ENCODE peak calls at places on chromosomes 5 and 9, in four cellular contexts. K is K562, W is HCT116, Z is HepG2. E is an unnamed sample.

GRCh38 chr5:177588413-177588909 is 3.5 kb upstream of the TMED9 start:
- DNase-seq in K (peak), W (no peak), Z (peak), E (no peak)

GRCh38 chr9:93592389-93593021 is 16.1 kb downstream of the PHF2 start:
- DNase-seq in K (no peak), W (peak), Z (peak), E (no peak)

GRCh38 chr5:111143910-111144309 is 51.8 kb downstream of the WDR36 start:
- DNase-seq in K (no peak), W (no peak), Z (no peak), E (no peak)

GRCh38 chr5:176725521-176725920 is 78.2 kb downstream of the TSPAN17 start:
- DNase-seq in K (no peak), W (no peak), Z (no peak), E (no peak)

GRCh38 chr5:94517490-94518108 is 100.8 kb downstream of the KIAA0825 start:
- DNase-seq in K (no peak), W (no peak), Z (no peak), E (no peak)

GRCh38 chr5:60076746-60077145 is 183.2 kb upstream of the PDE4D start:
- DNase-seq in K (no peak), W (no peak), Z (no peak), E (no peak)

GRCh38 chr9:114995681-114996221 is 65.4 kb upstream of the TNFSF8 start:
- DNase-seq in K (no peak), W (no peak), Z (no peak), E (no peak)

GRCh38 chr9:15482146-15482545 is 28.6 kb downstream of the PSIP1 start:
- DNase-seq in K (no peak), W (no peak), Z (no peak), E (no peak)

GRCh38 chr5:90264930-90265857 is 144.4 kb downstream of the CETN3 start:
- DNase-seq in K (peak), W (peak), Z (peak), E (peak)

GRCh38 chr5:90606539-90606938 is 47.9 kb downstream of the ADGRV1 start:
- DNase-seq in K (peak), W (peak), Z (peak), E (no peak)

GRCh38 chr5:84403773-84404172 is 19.1 kb upstream of the EDIL3 start:
- DNase-seq in K (no peak), W (peak), Z (no peak), E (peak)

GRCh38 chr9:104808030-104808614 is 44.2 kb downstream of the NIPSNAP3B start:
- DNase-seq in K (no peak), W (no peak), Z (no peak), E (no peak)

GRCh38 chr5:74641778-74642542 is 1.4 kb upstream of the ENC1 start:
- DNase-seq in K (peak), W (peak), Z (peak), E (peak)

GRCh38 chr5:132327278-132327959 is 33.2 kb downstream of the SLC22A4 start:
- DNase-seq in K (no peak), W (no peak), Z (no peak), E (no peak)

GRCh38 chr9:114470581-114470980 is 34.7 kb downstream of the WHRN start:
- DNase-seq in K (no peak), W (no peak), Z (no peak), E (no peak)

GRCh38 chr9:2621678-2622360 is at the start of gene VLDLR:
- DNase-seq in K (peak), W (no peak), Z (no peak), E (no peak)

GRCh38 chr9:136501686-136502085 is 18.8 kb upstream of the SEC16A start:
- DNase-seq in K (no peak), W (no peak), Z (no peak), E (no peak)
- H3K4me3 ChIP-seq in K (no peak), W (no peak), Z (no peak), E (no peak)

GRCh38 chr9:116144038-116144437 is 9.6 kb upstream of the PAPPA start:
- DNase-seq in K (no peak), W (no peak), Z (no peak), E (no peak)
- TF ChIP-seq TCF7L2 in K (no peak), W (no peak), Z (no peak), E (no peak)

DNA sequence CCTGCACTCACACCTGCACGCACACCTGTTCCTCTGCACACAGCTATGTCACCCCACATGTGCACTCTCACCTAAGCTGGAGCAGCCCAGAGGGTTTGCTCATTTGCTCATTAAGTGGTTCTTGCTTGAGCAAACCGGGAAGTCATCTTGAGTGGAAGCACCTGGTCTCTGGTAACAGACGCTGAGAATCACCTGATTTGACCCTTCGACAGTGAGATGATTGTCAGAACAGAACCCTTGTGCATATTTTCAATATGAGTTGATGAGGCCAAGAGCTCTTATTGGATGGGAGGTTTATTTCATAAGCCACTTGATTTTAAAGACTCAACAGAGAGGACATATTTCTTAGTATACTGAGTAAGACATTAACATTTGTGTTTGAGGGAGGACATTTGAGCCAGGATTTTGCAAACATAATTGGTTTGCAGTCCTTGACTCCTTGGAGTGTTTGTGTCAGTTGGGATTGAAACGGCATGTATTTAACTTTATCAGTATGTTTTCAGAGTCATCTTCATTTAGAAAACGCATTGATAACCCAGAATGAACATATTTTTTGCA is 22.1 kb upstream of the LPCAT1 start:
- DNase-seq in K (no peak), W (no peak), Z (no peak), E (no peak)
- TF ChIP-seq POLR2AphosphoS5 in K (no peak), W (no peak), Z (no peak), E (no peak)

GRCh38 chr9:137437691-137438590 is 3.2 kb downstream of the ENTPD8 start:
- DNase-seq in K (no peak), W (no peak), Z (no peak), E (no peak)

GRCh38 chr9:137438591-137439157 is 2.5 kb downstream of the ENTPD8 start:
- DNase-seq in K (no peak), W (no peak), Z (no peak), E (no peak)

GRCh38 chr9:137435980-137436760 is 5.0 kb downstream of the ENTPD8 start:
- DNase-seq in K (peak), W (peak), Z (peak), E (no peak)

GRCh38 chr9:137435381-137435891 is 5.7 kb downstream of the ENTPD8 start:
- DNase-seq in K (no peak), W (no peak), Z (no peak), E (no peak)

GRCh38 chr9:137436761-137437600 is 4.2 kb downstream of the ENTPD8 start:
- DNase-seq in K (no peak), W (no peak), Z (no peak), E (no peak)
- H3K4me3 ChIP-seq in K (no peak), W (no peak), Z (no peak), E (no peak)

GRCh38 chr5:1163879-1164278 is 37.5 kb upstream of the SLC6A19 start:
- DNase-seq in K (no peak), W (no peak), Z (no peak), E (no peak)
- TF ChIP-seq TCF7L2 in K (no peak), W (no peak), Z (no peak), E (no peak)